ENCODE peak calls at places on chromosome 1, in five cellular contexts. G, O, E, U and F are unnamed samples.

GRCh38 chr1:91757760-91758545 is 128.0 kb downstream of the TGFBR3 start:
- DNase-seq in E (no peak), U (peak; percentile 69), G (no peak), O (no peak), F (no peak)

GRCh38 chr1:219555802-219556201 is 57.1 kb downstream of the ZC3H11B start:
- DNase-seq in G (no peak), E (no peak), O (no peak), U (peak; percentile 78), F (no peak)

GRCh38 chr1:52659851-52660596 is 27.1 kb downstream of the SHISAL2A start:
- DNase-seq in O (peak; percentile 49), U (no peak), E (no peak), G (no peak), F (no peak)

GRCh38 chr1:44619261-44619900 is 54.9 kb downstream of the TMEM53 start:
- DNase-seq in U (peak; percentile 49), O (no peak), G (no peak), E (peak; percentile 86), F (no peak)

GRCh38 chr1:9449976-9450696 is 89.1 kb upstream of the SLC25A33 start:
- DNase-seq in O (no peak), U (no peak), G (no peak), E (no peak), F (no peak)

GRCh38 chr1:198156111-198156744 is 570 bp upstream of the NEK7 start:
- DNase-seq in G (peak; percentile 69), U (peak; percentile 66), E (no peak), O (peak; percentile 75), F (peak; percentile 83)

GRCh38 chr1:234680331-234680904 is 70.4 kb upstream of the IRF2BP2 start:
- DNase-seq in G (no peak), E (no peak), O (no peak), U (no peak), F (no peak)

GRCh38 chr1:202086579-202087350 is 36.0 kb upstream of the GPR37L1 start:
- DNase-seq in G (no peak), O (peak; percentile 66), U (no peak), E (peak; percentile 90), F (no peak)

GRCh38 chr1:21622466-21623315 is 46.5 kb downstream of the RAP1GAP start:
- DNase-seq in O (peak; percentile 59), E (no peak), U (no peak), G (no peak), F (no peak)

GRCh38 chr1:204624631-204625216 is 60.8 kb downstream of the LRRN2 start:
- DNase-seq in O (no peak), G (no peak), U (no peak), E (peak; percentile 31), F (no peak)

GRCh38 chr1:204564835-204565234 is 48.6 kb downstream of the MDM4 start:
- DNase-seq in O (no peak), U (no peak), G (no peak), E (no peak), F (no peak)

GRCh38 chr1:166839600-166840308 is 479 bp downstream of the POGK start:
- DNase-seq in G (no peak), O (peak; percentile 66), U (peak; percentile 19), E (peak; percentile 87), F (peak; percentile 70)

GRCh38 chr1:2855206-2856075 is 53.9 kb upstream of the TTC34 start:
- DNase-seq in O (no peak), U (no peak), E (peak; percentile 59), G (no peak), F (no peak)
- H3K9me3 ChIP-seq in O (peaks cover 96% of the 10 kb centered on the region), U (peaks cover 48% of the 10 kb centered on the region), E (no peaks in the 10 kb centered on the region), G (no peaks in the 10 kb centered on the region), F (peaks cover 3% of the 10 kb centered on the region)

GRCh38 chr1:109198043-109198695 is 15.5 kb upstream of the SARS1 start:
- DNase-seq in E (no peak), G (no peak), O (no peak), U (peak; percentile 91), F (no peak)

GRCh38 chr1:109199710-109200109 is 14.0 kb upstream of the SARS1 start:
- DNase-seq in U (no peak), G (no peak), O (no peak), E (no peak), F (peak; percentile 15)

GRCh38 chr1:109204484-109204883 is 9.2 kb upstream of the SARS1 start:
- DNase-seq in G (no peak), E (no peak), O (no peak), U (no peak), F (no peak)

GRCh38 chr1:109198745-109199144 is 15.0 kb upstream of the SARS1 start:
- DNase-seq in E (no peak), G (no peak), O (no peak), U (peak; percentile 67), F (no peak)

GRCh38 chr1:109201123-109201703 is 12.5 kb upstream of the SARS1 start:
- DNase-seq in U (peak; percentile 96), E (no peak), G (no peak), O (peak; percentile 76), F (peak; percentile 49)
- TF ChIP-seq CTCF in U (peak; percentile 93), E (peak; percentile 40), G (peak; percentile 89), O (peak; percentile 87), F (peak; percentile 75)

GRCh38 chr1:207954104-207954503 is 43.2 kb upstream of the CD34 start:
- DNase-seq in U (no peak), G (no peak), E (no peak), O (no peak), F (no peak)
- H3K9ac ChIP-seq in U (no peak overlapping the region), G (no peak overlapping the region), E (no peak overlapping the region), O (no peak overlapping the region), F (no peak overlapping the region)

GRCh38 chr1:4617506-4617905 is 36.9 kb upstream of the AJAP1 start:
- DNase-seq in O (no peak), U (no peak), G (no peak), E (peak; percentile 68), F (no peak)

GRCh38 chr1:4622821-4623220 is 31.6 kb upstream of the AJAP1 start:
- DNase-seq in G (no peak), U (no peak), O (no peak), E (peak; percentile 23), F (no peak)

GRCh38 chr1:4624141-4624715 is 30.2 kb upstream of the AJAP1 start:
- DNase-seq in O (no peak), U (no peak), G (no peak), E (no peak), F (no peak)

GRCh38 chr1:4624801-4625200 is 29.6 kb upstream of the AJAP1 start:
- DNase-seq in O (no peak), E (no peak), U (no peak), G (no peak), F (no peak)

GRCh38 chr1:4621646-4622045 is 32.8 kb upstream of the AJAP1 start:
- DNase-seq in U (no peak), O (no peak), E (no peak), G (no peak), F (no peak)
- H3K9me3 ChIP-seq in U (peaks cover 47% of the 10 kb centered on the region), O (no peaks in the 10 kb centered on the region), E (no peaks in the 10 kb centered on the region), G (no peaks in the 10 kb centered on the region), F (no peaks in the 10 kb centered on the region)

GRCh38 chr1:67126111-67126746 is 8.5 kb downstream of the C1orf141 start:
- DNase-seq in E (no peak), O (no peak), U (peak; percentile 13), G (no peak), F (no peak)
- TF ChIP-seq CTCF in E (no peak), O (peak; percentile 37), U (no peak), G (no peak), F (peak; percentile 18)

GRCh38 chr1:211732276-211732571 is 56.8 kb upstream of the NEK2 start:
- DNase-seq in E (no peak), O (no peak), U (no peak), G (no peak), F (no peak)
- H3K9ac ChIP-seq in E (no peak overlapping the region), O (no peak overlapping the region), U (no peak overlapping the region), G (no peak overlapping the region), F (no peak overlapping the region)

GRCh38 chr1:227622739-227623475 is 59.6 kb downstream of the ZNF678 start:
- DNase-seq in O (no peak), E (no peak), U (no peak), G (no peak), F (no peak)

DNA sequence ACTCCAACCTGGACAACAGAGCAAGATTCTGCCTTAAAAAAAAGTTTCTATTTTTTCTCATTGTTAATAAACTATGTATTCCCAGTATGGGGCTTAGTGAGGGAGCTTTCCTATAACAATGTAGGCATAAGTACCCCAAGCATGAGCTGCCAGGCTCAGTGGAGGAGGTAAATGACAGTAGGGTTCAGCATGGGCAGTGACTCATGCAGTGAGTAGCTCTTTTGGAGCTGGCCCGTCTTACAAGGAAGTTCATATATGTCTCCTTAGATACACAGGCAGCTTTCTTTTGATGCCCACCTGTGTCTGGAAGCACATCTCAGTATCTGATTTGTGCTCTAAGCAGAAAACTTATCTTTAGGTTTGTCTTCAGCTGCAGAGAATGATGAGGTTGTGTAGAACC is 57.9 kb downstream of the ZNF678 start:
- DNase-seq in G (no peak), U (no peak), E (no peak), O (no peak), F (no peak)
- H3K9me3 ChIP-seq in G (peaks cover 7% of the 10 kb centered on the region), U (peaks cover 42% of the 10 kb centered on the region), E (no peaks in the 10 kb centered on the region), O (no peaks in the 10 kb centered on the region), F (peaks cover 60% of the 10 kb centered on the region)

GRCh38 chr1:6396998-6397397 is 3.4 kb upstream of the ACOT7 start:
- DNase-seq in G (no peak), E (peak; percentile 1), O (no peak), U (no peak), F (no peak)
- TF ChIP-seq CTCF in G (peak; percentile 30), E (no peak), O (peak; percentile 12), U (peak; percentile 16), F (peak; percentile 49)

GRCh38 chr1:114032271-114033218 is 53.3 kb downstream of the OLFML3 start:
- DNase-seq in O (peak; percentile 71), U (peak; percentile 87), E (no peak), G (no peak), F (no peak)
- H3K9ac ChIP-seq in O (peak overlapping the region; percentile 39), U (no peak overlapping the region), E (no peak overlapping the region), G (no peak overlapping the region), F (no peak overlapping the region)

GRCh38 chr1:159510223-159510530 is 25.6 kb downstream of the OR10J5 start:
- DNase-seq in E (no peak), O (no peak), U (no peak), G (no peak), F (no peak)
- H3K9me3 ChIP-seq in E (peaks cover 2% of the 10 kb centered on the region), O (no peaks in the 10 kb centered on the region), U (peaks cover 3% of the 10 kb centered on the region), G (no peaks in the 10 kb centered on the region), F (no peaks in the 10 kb centered on the region)